ENCODE peak calls at places on chromosomes 11 and 22, in eight cellular contexts. One of them, this sample, is unnamed.

GRCh38 chr22:36806824-36807223 is 10.0 kb downstream of the PVALB start:
- DNase-seq in fibroblast of lung: no peak
- DNase-seq in left ventricle myocardium inferior: no peak
- DNase-seq in sigmoid colon: no peak
- DNase-seq in AG09309: no peak
- DNase-seq in A549: no peak
- DNase-seq in transverse colon: no peak
- DNase-seq in PC-3: no peak
- DNase-seq in this sample: no peak

GRCh38 chr11:134441706-134442105 is 29.7 kb upstream of the B3GAT1 start:
- DNase-seq in PC-3: no peak
- DNase-seq in AG09309: no peak
- DNase-seq in left ventricle myocardium inferior: no peak
- DNase-seq in transverse colon: no peak
- DNase-seq in fibroblast of lung: no peak
- DNase-seq in sigmoid colon: no peak
- DNase-seq in A549: no peak
- DNase-seq in this sample: no peak

GRCh38 chr22:20536590-20537324 is 29.3 kb downstream of the MED15 start:
- DNase-seq in transverse colon: no peak
- DNase-seq in left ventricle myocardium inferior: peak; percentile 61
- DNase-seq in PC-3: no peak
- DNase-seq in sigmoid colon: no peak
- DNase-seq in AG09309: no peak
- DNase-seq in A549: no peak
- DNase-seq in fibroblast of lung: no peak
- DNase-seq in this sample: no peak

GRCh38 chr22:24950272-24950902 is 2.1 kb upstream of the KIAA1671 start:
- DNase-seq in fibroblast of lung: no peak
- DNase-seq in left ventricle myocardium inferior: no peak
- DNase-seq in A549: no peak
- DNase-seq in transverse colon: no peak
- DNase-seq in sigmoid colon: no peak
- DNase-seq in PC-3: no peak
- DNase-seq in AG09309: no peak
- DNase-seq in this sample: no peak

GRCh38 chr11:93020248-93021088 is 51.0 kb downstream of the MTNR1B start:
- DNase-seq in PC-3: peak; percentile 60
- DNase-seq in AG09309: no peak
- DNase-seq in transverse colon: no peak
- DNase-seq in left ventricle myocardium inferior: no peak
- DNase-seq in fibroblast of lung: peak; percentile 91
- DNase-seq in A549: peak; percentile 8
- DNase-seq in sigmoid colon: no peak
- DNase-seq in this sample: peak; percentile 25

GRCh38 chr11:65869643-65870306 is 2.8 kb downstream of the EFEMP2 start:
- DNase-seq in sigmoid colon: peak; percentile 69
- DNase-seq in A549: no peak
- DNase-seq in fibroblast of lung: no peak
- DNase-seq in transverse colon: no peak
- DNase-seq in AG09309: no peak
- DNase-seq in left ventricle myocardium inferior: peak; percentile 15
- DNase-seq in PC-3: no peak
- DNase-seq in this sample: no peak

GRCh38 chr22:48755332-48755949 is 1072.2 kb downstream of the BRD1 start:
- DNase-seq in A549: no peak
- DNase-seq in left ventricle myocardium inferior: no peak
- DNase-seq in fibroblast of lung: no peak
- DNase-seq in PC-3: no peak
- DNase-seq in sigmoid colon: peak; percentile 59
- DNase-seq in AG09309: no peak
- DNase-seq in transverse colon: no peak
- DNase-seq in this sample: no peak

GRCh38 chr22:24901448-24901847 is 45.0 kb downstream of the LHFPL7 start:
- DNase-seq in fibroblast of lung: no peak
- DNase-seq in PC-3: no peak
- DNase-seq in AG09309: no peak
- DNase-seq in left ventricle myocardium inferior: no peak
- DNase-seq in transverse colon: no peak
- DNase-seq in sigmoid colon: no peak
- DNase-seq in A549: no peak
- DNase-seq in this sample: no peak

GRCh38 chr22:22099833-22100812 is 117.5 kb upstream of the TOP3B start:
- DNase-seq in transverse colon: no peak
- DNase-seq in AG09309: no peak
- DNase-seq in sigmoid colon: no peak
- DNase-seq in fibroblast of lung: no peak
- DNase-seq in A549: no peak
- DNase-seq in left ventricle myocardium inferior: no peak
- DNase-seq in PC-3: peak; percentile 39
- DNase-seq in this sample: no peak

GRCh38 chr11:77287615-77288273 is 13.7 kb downstream of the GDPD4 start:
- DNase-seq in fibroblast of lung: peak; percentile 94
- DNase-seq in sigmoid colon: no peak
- DNase-seq in PC-3: peak; percentile 87
- DNase-seq in left ventricle myocardium inferior: no peak
- DNase-seq in transverse colon: no peak
- DNase-seq in AG09309: peak; percentile 79
- DNase-seq in A549: no peak
- DNase-seq in this sample: no peak

GRCh38 chr11:10314199-10315072 is 9.6 kb downstream of the ADM start:
- DNase-seq in fibroblast of lung: peak; percentile 70
- DNase-seq in PC-3: peak; percentile 66
- DNase-seq in AG09309: no peak
- DNase-seq in transverse colon: no peak
- DNase-seq in A549: no peak
- DNase-seq in sigmoid colon: no peak
- DNase-seq in left ventricle myocardium inferior: no peak
- DNase-seq in this sample: no peak

GRCh38 chr11:35464308-35464707 is 45.0 kb upstream of the SLC1A2 start:
- DNase-seq in A549: no peak
- DNase-seq in AG09309: no peak
- DNase-seq in transverse colon: no peak
- DNase-seq in PC-3: peak; percentile 54
- DNase-seq in left ventricle myocardium inferior: no peak
- DNase-seq in sigmoid colon: no peak
- DNase-seq in fibroblast of lung: peak; percentile 21
- DNase-seq in this sample: no peak
- H3K4me3 ChIP-seq in A549: no peak overlapping the region
- H3K4me3 ChIP-seq in AG09309: no peak overlapping the region
- H3K4me3 ChIP-seq in transverse colon: no peak overlapping the region
- H3K4me3 ChIP-seq in PC-3: no peak overlapping the region
- H3K4me3 ChIP-seq in left ventricle myocardium inferior: no peak overlapping the region
- H3K4me3 ChIP-seq in sigmoid colon: no peak overlapping the region
- H3K4me3 ChIP-seq in fibroblast of lung: no peak overlapping the region
- H3K4me3 ChIP-seq in this sample: no peak overlapping the region

DNA sequence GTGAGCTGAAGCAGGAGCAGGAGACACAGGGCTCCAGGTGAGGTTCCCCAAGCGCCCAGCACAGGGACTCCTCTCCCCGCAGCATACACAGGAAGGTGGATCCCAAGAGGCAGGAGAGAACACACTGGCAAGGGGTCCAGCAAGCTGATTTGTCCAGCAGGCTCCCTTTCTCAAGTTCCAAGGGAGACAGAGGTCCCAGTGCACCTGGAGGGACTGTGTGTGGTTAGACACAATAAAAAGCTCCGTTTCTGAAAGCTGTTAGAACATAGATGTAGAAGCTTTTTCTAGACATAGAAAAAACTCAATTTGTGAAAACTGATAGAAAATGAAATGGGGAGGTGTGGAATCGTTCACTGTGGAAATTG is 1.8 kb downstream of the CALCB start:
- DNase-seq in left ventricle myocardium inferior: no peak
- DNase-seq in A549: no peak
- DNase-seq in transverse colon: no peak
- DNase-seq in AG09309: no peak
- DNase-seq in sigmoid colon: no peak
- DNase-seq in PC-3: no peak
- DNase-seq in fibroblast of lung: no peak
- DNase-seq in this sample: no peak
- TF ChIP-seq CTCF in left ventricle myocardium inferior: peak; percentile 2
- TF ChIP-seq CTCF in A549: no peak
- TF ChIP-seq CTCF in transverse colon: no peak
- TF ChIP-seq CTCF in AG09309: no peak
- TF ChIP-seq CTCF in sigmoid colon: no peak
- TF ChIP-seq CTCF in PC-3: no peak
- TF ChIP-seq CTCF in fibroblast of lung: no peak
- TF ChIP-seq CTCF in this sample: no peak

DNA sequence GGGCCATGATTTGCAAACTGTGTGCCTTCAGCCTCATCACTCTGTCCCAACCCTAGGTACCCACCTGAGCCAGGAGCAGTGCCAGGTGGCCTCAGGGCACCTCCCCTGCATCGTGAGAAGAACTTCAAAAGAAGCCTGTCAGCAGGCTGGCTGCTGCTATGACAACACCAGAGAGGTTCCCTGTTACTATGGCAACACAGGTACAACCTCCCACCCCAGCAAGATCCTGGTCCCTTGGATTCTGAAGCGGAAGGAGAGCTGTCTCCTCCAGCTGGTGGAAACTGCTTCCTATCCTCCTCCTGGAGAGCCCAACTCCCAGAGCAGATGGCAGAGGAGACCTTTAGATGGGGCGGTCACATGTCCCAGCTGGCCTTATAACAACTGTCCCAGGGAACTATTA is 2.9 kb downstream of the ZP1 start:
- DNase-seq in PC-3: no peak
- DNase-seq in fibroblast of lung: no peak
- DNase-seq in AG09309: no peak
- DNase-seq in A549: no peak
- DNase-seq in sigmoid colon: peak; percentile 32
- DNase-seq in left ventricle myocardium inferior: no peak
- DNase-seq in transverse colon: no peak
- DNase-seq in this sample: no peak
- H3K4me3 ChIP-seq in PC-3: no peak overlapping the region
- H3K4me3 ChIP-seq in fibroblast of lung: no peak overlapping the region
- H3K4me3 ChIP-seq in AG09309: no peak overlapping the region
- H3K4me3 ChIP-seq in A549: no peak overlapping the region
- H3K4me3 ChIP-seq in sigmoid colon: no peak overlapping the region
- H3K4me3 ChIP-seq in left ventricle myocardium inferior: no peak overlapping the region
- H3K4me3 ChIP-seq in transverse colon: no peak overlapping the region
- H3K4me3 ChIP-seq in this sample: no peak overlapping the region

DNA sequence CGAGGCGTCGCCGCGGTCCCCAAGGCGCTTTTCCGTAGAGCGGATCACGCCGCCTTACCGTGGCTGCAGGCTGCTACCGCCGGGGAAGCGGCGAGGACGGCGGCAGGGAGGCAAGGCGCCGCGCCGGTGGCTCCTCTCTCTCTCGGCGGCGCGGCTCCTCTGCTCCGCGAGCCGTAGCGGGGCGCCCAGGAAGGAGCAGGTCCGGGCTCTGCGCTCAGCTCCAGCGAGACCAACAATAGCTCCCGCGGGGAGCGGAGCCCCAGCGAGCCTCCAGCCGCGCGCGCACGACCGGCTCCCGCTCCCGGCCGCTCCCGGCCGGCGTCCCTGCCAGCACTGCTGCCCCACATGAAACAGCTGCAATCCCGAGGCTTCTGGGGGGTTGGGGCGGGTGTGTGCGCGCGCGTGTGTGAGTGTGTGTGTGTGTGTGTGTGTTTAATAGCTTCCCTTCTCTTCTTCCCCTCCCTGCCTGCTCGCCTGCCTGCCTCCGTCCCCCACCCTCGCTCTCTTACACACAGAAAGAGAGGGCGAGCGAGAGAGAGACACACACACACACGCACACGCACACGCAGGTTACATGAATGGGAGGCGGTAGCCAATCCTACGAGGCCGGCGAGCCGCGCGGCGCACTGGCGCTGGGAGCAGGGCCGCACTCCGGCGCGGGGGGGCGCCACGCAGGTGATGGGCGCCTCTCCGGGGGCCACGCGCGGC is at the start of gene TENM4:
- DNase-seq in PC-3: peak; percentile 16
- DNase-seq in AG09309: peak; percentile 50
- DNase-seq in sigmoid colon: peak; percentile 86
- DNase-seq in left ventricle myocardium inferior: peak; percentile 59
- DNase-seq in transverse colon: peak; percentile 35
- DNase-seq in A549: no peak
- DNase-seq in fibroblast of lung: peak; percentile 96
- DNase-seq in this sample: no peak
- TF ChIP-seq CTCF in PC-3: no peak
- TF ChIP-seq CTCF in AG09309: no peak
- TF ChIP-seq CTCF in sigmoid colon: no peak
- TF ChIP-seq CTCF in left ventricle myocardium inferior: peak; percentile 30
- TF ChIP-seq CTCF in transverse colon: no peak
- TF ChIP-seq CTCF in A549: no peak
- TF ChIP-seq CTCF in fibroblast of lung: no peak
- TF ChIP-seq CTCF in this sample: peak; percentile 43

GRCh38 chr22:46085831-46086576 is 64.3 kb upstream of the PPARA start:
- DNase-seq in PC-3: peak; percentile 90
- DNase-seq in sigmoid colon: peak; percentile 90
- DNase-seq in left ventricle myocardium inferior: peak; percentile 81
- DNase-seq in A549: peak; percentile 74
- DNase-seq in fibroblast of lung: peak; percentile 74
- DNase-seq in AG09309: peak; percentile 77
- DNase-seq in transverse colon: peak; percentile 93
- DNase-seq in this sample: no peak
- H3K4me3 ChIP-seq in PC-3: peak overlapping the region; percentile 94
- H3K4me3 ChIP-seq in sigmoid colon: no peak overlapping the region
- H3K4me3 ChIP-seq in left ventricle myocardium inferior: peak overlapping the region; percentile 96
- H3K4me3 ChIP-seq in A549: peak overlapping the region; percentile 52
- H3K4me3 ChIP-seq in fibroblast of lung: no peak overlapping the region
- H3K4me3 ChIP-seq in AG09309: peak overlapping the region; percentile 88
- H3K4me3 ChIP-seq in transverse colon: peak overlapping the region; percentile 13
- H3K4me3 ChIP-seq in this sample: peak overlapping the region; percentile 36

GRCh38 chr22:38201371-38201717 is 450 bp upstream of the MAFF start:
- DNase-seq in AG09309: no peak
- DNase-seq in left ventricle myocardium inferior: no peak
- DNase-seq in PC-3: no peak
- DNase-seq in sigmoid colon: no peak
- DNase-seq in fibroblast of lung: no peak
- DNase-seq in transverse colon: no peak
- DNase-seq in A549: no peak
- DNase-seq in this sample: no peak

GRCh38 chr22:38201718-38202436 is at the start of gene MAFF:
- DNase-seq in fibroblast of lung: peak; percentile 98
- DNase-seq in AG09309: peak; percentile 91
- DNase-seq in transverse colon: peak; percentile 98
- DNase-seq in PC-3: peak; percentile 94
- DNase-seq in A549: peak; percentile 64
- DNase-seq in left ventricle myocardium inferior: peak; percentile 96
- DNase-seq in sigmoid colon: peak; percentile 99
- DNase-seq in this sample: no peak

GRCh38 chr22:38203090-38203810 is 1.5 kb downstream of the MAFF start:
- DNase-seq in left ventricle myocardium inferior: no peak
- DNase-seq in sigmoid colon: peak; percentile 81
- DNase-seq in transverse colon: peak; percentile 85
- DNase-seq in fibroblast of lung: peak; percentile 44
- DNase-seq in PC-3: peak; percentile 60
- DNase-seq in A549: no peak
- DNase-seq in AG09309: no peak
- DNase-seq in this sample: no peak

GRCh38 chr22:38203855-38204497 is 2.2 kb downstream of the MAFF start:
- DNase-seq in PC-3: peak; percentile 40
- DNase-seq in A549: no peak
- DNase-seq in sigmoid colon: peak; percentile 62
- DNase-seq in transverse colon: no peak
- DNase-seq in fibroblast of lung: peak; percentile 39
- DNase-seq in left ventricle myocardium inferior: no peak
- DNase-seq in AG09309: no peak
- DNase-seq in this sample: no peak

GRCh38 chr22:38202437-38203089 is 769 bp downstream of the MAFF start:
- DNase-seq in AG09309: peak; percentile 74
- DNase-seq in fibroblast of lung: peak; percentile 94
- DNase-seq in sigmoid colon: peak; percentile 97
- DNase-seq in A549: no peak
- DNase-seq in transverse colon: peak; percentile 88
- DNase-seq in PC-3: peak; percentile 76
- DNase-seq in left ventricle myocardium inferior: peak; percentile 89
- DNase-seq in this sample: no peak
- TF ChIP-seq CTCF in AG09309: peak; percentile 17
- TF ChIP-seq CTCF in fibroblast of lung: no peak
- TF ChIP-seq CTCF in sigmoid colon: peak; percentile 12
- TF ChIP-seq CTCF in A549: no peak
- TF ChIP-seq CTCF in transverse colon: peak; percentile 19
- TF ChIP-seq CTCF in PC-3: peak; percentile 13
- TF ChIP-seq CTCF in left ventricle myocardium inferior: peak; percentile 35
- TF ChIP-seq CTCF in this sample: no peak

This sample was measured in epithelial cell of proximal tubule.